ENCODE peak calls at places on chromosome 9, in nine cellular contexts. One of them, this sample, is unnamed.

GRCh38 chr9:133907302-133907880 is 84.7 kb downstream of the VAV2 start:
- DNase-seq in right lobe of liver: no peak
- DNase-seq in memory B cell: no peak
- DNase-seq in NCI-H146: no peak
- DNase-seq in mesenteric fat pad: no peak
- DNase-seq in progenitor cell of endocrine pancreas: no peak
- DNase-seq in AG08396: no peak
- DNase-seq in uterus: no peak
- DNase-seq in KG1: no peak
- DNase-seq in this sample: no peak

GRCh38 chr9:78463750-78464149 is 166.8 kb downstream of the PSAT1 start:
- DNase-seq in right lobe of liver: no peak
- DNase-seq in memory B cell: no peak
- DNase-seq in NCI-H146: peak
- DNase-seq in mesenteric fat pad: no peak
- DNase-seq in progenitor cell of endocrine pancreas: no peak
- DNase-seq in AG08396: no peak
- DNase-seq in uterus: no peak
- DNase-seq in KG1: no peak
- DNase-seq in this sample: no peak

GRCh38 chr9:34485822-34486221 is 27.2 kb downstream of the DNAI1 start:
- DNase-seq in right lobe of liver: no peak
- DNase-seq in memory B cell: no peak
- DNase-seq in NCI-H146: no peak
- DNase-seq in mesenteric fat pad: peak
- DNase-seq in progenitor cell of endocrine pancreas: no peak
- DNase-seq in AG08396: no peak
- DNase-seq in uterus: no peak
- DNase-seq in KG1: no peak
- DNase-seq in this sample: no peak

GRCh38 chr9:129888809-129889460 is 53.7 kb downstream of the USP20 start:
- DNase-seq in right lobe of liver: no peak
- DNase-seq in memory B cell: no peak
- DNase-seq in NCI-H146: no peak
- DNase-seq in mesenteric fat pad: no peak
- DNase-seq in progenitor cell of endocrine pancreas: no peak
- DNase-seq in AG08396: no peak
- DNase-seq in uterus: no peak
- DNase-seq in KG1: peak
- DNase-seq in this sample: no peak

GRCh38 chr9:106529616-106530015 is 333.4 kb upstream of the ZNF462 start:
- DNase-seq in right lobe of liver: no peak
- DNase-seq in memory B cell: no peak
- DNase-seq in NCI-H146: no peak
- DNase-seq in mesenteric fat pad: no peak
- DNase-seq in progenitor cell of endocrine pancreas: no peak
- DNase-seq in AG08396: no peak
- DNase-seq in uterus: no peak
- DNase-seq in KG1: no peak
- DNase-seq in this sample: no peak

GRCh38 chr9:1939926-1940368 is 75.2 kb upstream of the SMARCA2 start:
- DNase-seq in right lobe of liver: no peak
- DNase-seq in memory B cell: peak
- DNase-seq in NCI-H146: peak
- DNase-seq in mesenteric fat pad: no peak
- DNase-seq in progenitor cell of endocrine pancreas: no peak
- DNase-seq in AG08396: peak
- DNase-seq in uterus: no peak
- DNase-seq in KG1: no peak
- DNase-seq in this sample: peak

GRCh38 chr9:91361294-91362201 is at the start of gene AUH:
- DNase-seq in right lobe of liver: peak
- DNase-seq in memory B cell: peak
- DNase-seq in NCI-H146: peak
- DNase-seq in mesenteric fat pad: peak
- DNase-seq in progenitor cell of endocrine pancreas: peak
- DNase-seq in AG08396: peak
- DNase-seq in uterus: peak
- DNase-seq in KG1: peak
- DNase-seq in this sample: peak

GRCh38 chr9:111891910-111892499 is 4.6 kb upstream of the UGCG start:
- DNase-seq in right lobe of liver: no peak
- DNase-seq in memory B cell: peak
- DNase-seq in NCI-H146: peak
- DNase-seq in mesenteric fat pad: no peak
- DNase-seq in progenitor cell of endocrine pancreas: no peak
- DNase-seq in AG08396: peak
- DNase-seq in uterus: no peak
- DNase-seq in KG1: no peak
- DNase-seq in this sample: no peak

GRCh38 chr9:95813923-95814322 is 61.6 kb upstream of the ERCC6L2 start:
- DNase-seq in right lobe of liver: no peak
- DNase-seq in memory B cell: no peak
- DNase-seq in NCI-H146: no peak
- DNase-seq in mesenteric fat pad: no peak
- DNase-seq in progenitor cell of endocrine pancreas: no peak
- DNase-seq in AG08396: no peak
- DNase-seq in uterus: no peak
- DNase-seq in KG1: no peak
- DNase-seq in this sample: no peak

GRCh38 chr9:133534346-133535284 is at the start of gene ADAMTSL2:
- DNase-seq in right lobe of liver: peak
- DNase-seq in memory B cell: no peak
- DNase-seq in NCI-H146: no peak
- DNase-seq in mesenteric fat pad: peak
- DNase-seq in progenitor cell of endocrine pancreas: no peak
- DNase-seq in AG08396: peak
- DNase-seq in uterus: peak
- DNase-seq in KG1: no peak
- DNase-seq in this sample: no peak

GRCh38 chr9:138073808-138074207 is 196.2 kb downstream of the CACNA1B start:
- DNase-seq in right lobe of liver: peak
- DNase-seq in memory B cell: no peak
- DNase-seq in NCI-H146: no peak
- DNase-seq in mesenteric fat pad: no peak
- DNase-seq in progenitor cell of endocrine pancreas: no peak
- DNase-seq in AG08396: no peak
- DNase-seq in uterus: peak
- DNase-seq in KG1: no peak
- DNase-seq in this sample: no peak

GRCh38 chr9:105507096-105507495 is 50.8 kb upstream of the FKTN start:
- DNase-seq in right lobe of liver: no peak
- DNase-seq in memory B cell: no peak
- DNase-seq in NCI-H146: no peak
- DNase-seq in mesenteric fat pad: no peak
- DNase-seq in progenitor cell of endocrine pancreas: no peak
- DNase-seq in AG08396: no peak
- DNase-seq in uterus: no peak
- DNase-seq in KG1: no peak
- DNase-seq in this sample: no peak

GRCh38 chr9:93184439-93185221 is 691 bp downstream of the WNK2 start:
- DNase-seq in right lobe of liver: no peak
- DNase-seq in memory B cell: no peak
- DNase-seq in NCI-H146: peak
- DNase-seq in mesenteric fat pad: no peak
- DNase-seq in progenitor cell of endocrine pancreas: peak
- DNase-seq in AG08396: peak
- DNase-seq in uterus: no peak
- DNase-seq in KG1: no peak
- DNase-seq in this sample: no peak

GRCh38 chr9:83986765-83987401 is 6.3 kb downstream of the RMI1 start:
- DNase-seq in right lobe of liver: no peak
- DNase-seq in memory B cell: no peak
- DNase-seq in NCI-H146: no peak
- DNase-seq in mesenteric fat pad: no peak
- DNase-seq in progenitor cell of endocrine pancreas: no peak
- DNase-seq in AG08396: no peak
- DNase-seq in uterus: no peak
- DNase-seq in KG1: no peak
- DNase-seq in this sample: no peak

GRCh38 chr9:107650321-107650720 is 160.8 kb upstream of the KLF4 start:
- DNase-seq in right lobe of liver: no peak
- DNase-seq in memory B cell: no peak
- DNase-seq in NCI-H146: no peak
- DNase-seq in mesenteric fat pad: no peak
- DNase-seq in progenitor cell of endocrine pancreas: no peak
- DNase-seq in AG08396: peak
- DNase-seq in uterus: no peak
- DNase-seq in KG1: no peak
- DNase-seq in this sample: no peak

GRCh38 chr9:113148996-113149960 is 1.5 kb upstream of the SLC31A2 start:
- DNase-seq in right lobe of liver: no peak
- DNase-seq in memory B cell: no peak
- DNase-seq in NCI-H146: no peak
- DNase-seq in mesenteric fat pad: no peak
- DNase-seq in progenitor cell of endocrine pancreas: no peak
- DNase-seq in AG08396: no peak
- DNase-seq in uterus: no peak
- DNase-seq in KG1: no peak
- DNase-seq in this sample: no peak

GRCh38 chr9:128203842-128204551 is 818 bp downstream of the DNM1 start:
- DNase-seq in right lobe of liver: peak
- DNase-seq in memory B cell: no peak
- DNase-seq in NCI-H146: peak
- DNase-seq in mesenteric fat pad: no peak
- DNase-seq in progenitor cell of endocrine pancreas: no peak
- DNase-seq in AG08396: peak
- DNase-seq in uterus: peak
- DNase-seq in KG1: no peak
- DNase-seq in this sample: no peak

GRCh38 chr9:113955076-113955752 is 79.1 kb downstream of the ZNF618 start:
- DNase-seq in right lobe of liver: no peak
- DNase-seq in memory B cell: no peak
- DNase-seq in NCI-H146: no peak
- DNase-seq in mesenteric fat pad: no peak
- DNase-seq in progenitor cell of endocrine pancreas: no peak
- DNase-seq in AG08396: peak
- DNase-seq in uterus: no peak
- DNase-seq in KG1: no peak
- DNase-seq in this sample: no peak

GRCh38 chr9:114448706-114449105 is 56.6 kb downstream of the WHRN start:
- DNase-seq in right lobe of liver: no peak
- DNase-seq in memory B cell: no peak
- DNase-seq in NCI-H146: no peak
- DNase-seq in mesenteric fat pad: no peak
- DNase-seq in progenitor cell of endocrine pancreas: no peak
- DNase-seq in AG08396: no peak
- DNase-seq in uterus: no peak
- DNase-seq in KG1: no peak
- DNase-seq in this sample: no peak

GRCh38 chr9:93083592-93084470 is 12.2 kb upstream of the CARD19 start:
- DNase-seq in right lobe of liver: peak
- DNase-seq in memory B cell: no peak
- DNase-seq in NCI-H146: no peak
- DNase-seq in mesenteric fat pad: peak
- DNase-seq in progenitor cell of endocrine pancreas: no peak
- DNase-seq in AG08396: no peak
- DNase-seq in uterus: peak
- DNase-seq in KG1: no peak
- DNase-seq in this sample: no peak